ENCODE peak calls at places on chromosomes 4 and X, in seven cellular contexts. X is cardiac muscle cell, F is iris pigment epithelial cell, T is NCI-H1092 treated with DMSO at 0.1 percent for 48 hours, E is stromal cell of bone marrow, W is ELR, O is G401. R is an unnamed sample.

GRCh38 chrX:40084471-40084870 is 13.3 kb downstream of the BCOR start:
- DNase-seq in E (no peak), F (no peak), T (no peak), X (no peak), W (no peak), O (no peak), R (no peak)

GRCh38 chr4:2515835-2516550 is 20.5 kb upstream of the FAM193A start:
- DNase-seq in T (no peak), E (no peak), F (peak), W (no peak), X (peak), O (peak), R (no peak)

GRCh38 chr4:151472711-151473110 is 63.7 kb downstream of the FHIP1A start:
- DNase-seq in W (no peak), O (peak), X (no peak), T (no peak), F (peak), E (no peak), R (no peak)

GRCh38 chrX:41889317-41890025 is 33.9 kb downstream of the CASK start:
- DNase-seq in E (peak), F (peak), O (no peak), T (no peak), X (peak), W (peak), R (peak)

GRCh38 chr4:14529653-14530052 is 472.6 kb upstream of the CPEB2 start:
- DNase-seq in X (peak), F (peak), T (no peak), W (peak), O (no peak), E (no peak), R (peak)

GRCh38 chrX:150364347-150365050 is 1.4 kb downstream of the MAMLD1 start:
- DNase-seq in W (peak), F (peak), E (no peak), T (peak), O (peak), X (peak), R (no peak)

GRCh38 chr4:141177171-141177570 is 43.5 kb upstream of the ZNF330 start:
- DNase-seq in F (no peak), E (no peak), T (no peak), O (no peak), W (no peak), X (no peak), R (no peak)

GRCh38 chrX:24963823-24964222 is 51.9 kb downstream of the ARX start:
- DNase-seq in T (no peak), X (no peak), O (no peak), W (no peak), F (peak), E (no peak), R (peak)

GRCh38 chr4:38930696-38931095 is 63.1 kb downstream of the FAM114A1 start:
- DNase-seq in W (no peak), X (no peak), O (no peak), E (no peak), T (no peak), F (no peak), R (no peak)

GRCh38 chr4:105971032-105971431 is 75.8 kb downstream of the NPNT start:
- DNase-seq in E (no peak), F (no peak), W (no peak), O (no peak), T (no peak), X (no peak), R (no peak)

GRCh38 chrX:103276581-103277002 is at the start of gene TCEAL5:
- DNase-seq in W (no peak), T (no peak), E (no peak), F (no peak), X (no peak), O (peak), R (no peak)

GRCh38 chr4:11904117-11904535 is 475.4 kb upstream of the HS3ST1 start:
- DNase-seq in F (peak), T (no peak), E (peak), O (no peak), X (peak), W (no peak), R (no peak)